ENCODE peak calls at places on chromosomes 4 and X, in six cellular contexts. Z is CD8-positive, alpha-beta memory T cell; Y is neuronal stem cell; R is hepatocyte; S is testis; D is AG04449. V is an unnamed sample.

GRCh38 chr4:147975902-147976301 is 244.0 kb downstream of the ARHGAP10 start:
- DNase-seq in R (no peak), Y (no peak), Z (no peak), D (no peak), S (no peak), V (no peak)

GRCh38 chr4:78601013-78601412 is 49.4 kb downstream of the ANXA3 start:
- DNase-seq in R (no peak), S (no peak), D (no peak), Z (no peak), Y (no peak), V (no peak)

GRCh38 chr4:89724716-89725115 is 112.2 kb downstream of the SNCA start:
- DNase-seq in R (no peak), D (peak), Z (no peak), Y (no peak), S (no peak), V (peak)

GRCh38 chr4:187558391-187558790 is 437.2 kb upstream of the ZFP42 start:
- DNase-seq in S (no peak), Y (no peak), R (peak), D (no peak), Z (no peak), V (no peak)

GRCh38 chrX:45449982-45450381 is 249.3 kb upstream of the DIPK2B start:
- DNase-seq in S (no peak), D (no peak), Z (no peak), R (no peak), Y (no peak), V (no peak)

GRCh38 chrX:1477801-1478458 is 25.2 kb upstream of the ASMTL start:
- DNase-seq in S (no peak), R (no peak), Y (no peak), Z (no peak), D (no peak), V (no peak)

GRCh38 chr4:185099940-185100339 is 43.1 kb upstream of the SLC25A4 start:
- DNase-seq in Y (no peak), D (no peak), R (no peak), Z (no peak), S (no peak), V (no peak)

GRCh38 chrX:17464196-17464595 is 89.2 kb downstream of the NHS start:
- DNase-seq in Y (no peak), D (no peak), Z (no peak), R (no peak), S (no peak), V (no peak)

GRCh38 chr4:139223682-139224317 is 46.8 kb upstream of the ELF2 start:
- DNase-seq in S (peak), Y (no peak), Z (no peak), D (peak), R (peak), V (peak)

GRCh38 chr4:184355111-184355604 is 119.2 kb downstream of the IRF2 start:
- DNase-seq in Z (no peak), R (peak), S (peak), D (peak), Y (no peak), V (peak)

GRCh38 chrX:1597345-1598020 is 6.1 kb downstream of the AKAP17A start:
- DNase-seq in D (no peak), R (no peak), Y (no peak), S (no peak), Z (no peak), V (no peak)

GRCh38 chr4:30863031-30863430 is 142.9 kb downstream of the PCDH7 start:
- DNase-seq in Y (no peak), D (no peak), S (no peak), Z (no peak), R (no peak), V (no peak)

GRCh38 chrX:77342028-77342427 is 105.2 kb upstream of the FGF16 start:
- DNase-seq in D (no peak), R (no peak), Z (no peak), S (no peak), Y (no peak), V (peak)

GRCh38 chr4:212438-213174 is 88.3 kb downstream of the ZNF718 start:
- DNase-seq in R (no peak), D (peak), Y (peak), S (peak), Z (no peak), V (peak)

GRCh38 chr4:168514249-168514852 is 17.5 kb downstream of the PALLD start:
- DNase-seq in S (no peak), Z (no peak), Y (no peak), R (peak), D (no peak), V (no peak)

GRCh38 chrX:48938721-48939416 is 18.5 kb downstream of the OTUD5 start:
- DNase-seq in Z (peak), S (no peak), D (no peak), R (no peak), Y (no peak), V (no peak)

GRCh38 chr4:151692821-151693504 is 67.8 kb downstream of the GATB start:
- DNase-seq in Y (no peak), S (no peak), D (no peak), Z (no peak), R (no peak), V (no peak)

GRCh38 chr4:154566639-154567204 is 3.9 kb downstream of the FGB start:
- DNase-seq in S (no peak), D (no peak), R (no peak), Z (no peak), Y (no peak), V (no peak)

GRCh38 chrX:106331606-106332005 is 163.5 kb downstream of the PWWP3B start:
- DNase-seq in Y (no peak), D (no peak), R (no peak), Z (no peak), S (no peak), V (no peak)

GRCh38 chr4:6641164-6641970 is 882 bp downstream of the MRFAP1 start:
- DNase-seq in D (no peak), Z (peak), R (peak), S (peak), Y (no peak), V (no peak)

GRCh38 chrX:44884944-44885343 is 12.0 kb downstream of the KDM6A start:
- DNase-seq in R (no peak), Z (no peak), S (peak), Y (no peak), D (no peak), V (no peak)

GRCh38 chr4:154741131-154741530 is 2.7 kb upstream of the LRAT start:
- DNase-seq in S (no peak), D (no peak), R (no peak), Z (no peak), Y (no peak), V (no peak)

GRCh38 chr4:7390366-7390765 is 44.4 kb downstream of the PSAPL1 start:
- DNase-seq in Y (no peak), S (no peak), Z (no peak), D (no peak), R (no peak), V (no peak)

GRCh38 chrX:73916931-73917657 is 354.1 kb downstream of the CHIC1 start:
- DNase-seq in S (no peak), Y (peak), D (peak), R (peak), Z (no peak), V (peak)

GRCh38 chr4:41882622-41883347 is 52.4 kb upstream of the TMEM33 start:
- DNase-seq in S (peak), Z (peak), D (no peak), R (peak), Y (no peak), V (no peak)

GRCh38 chr4:159126716-159127115 is 23.8 kb downstream of the RAPGEF2 start:
- DNase-seq in Z (no peak), D (no peak), Y (no peak), R (no peak), S (no peak), V (no peak)

GRCh38 chr4:185381794-185382193 is 13.9 kb downstream of the LRP2BP start:
- DNase-seq in S (no peak), Z (no peak), D (no peak), R (no peak), Y (no peak), V (no peak)

GRCh38 chr4:96767815-96768480 is 928.1 kb downstream of the PDHA2 start:
- DNase-seq in S (no peak), Y (no peak), D (no peak), Z (no peak), R (no peak), V (no peak)

GRCh38 chrX:101619336-101619735 is 1.5 kb upstream of the ARMCX6 start:
- DNase-seq in D (no peak), R (peak), Z (no peak), S (no peak), Y (no peak), V (no peak)

GRCh38 chr4:889516-889915 is 42.6 kb downstream of the GAK start:
- DNase-seq in Z (no peak), Y (no peak), D (no peak), S (no peak), R (no peak), V (no peak)

GRCh38 chr4:41949531-41949930 is 14.3 kb downstream of the TMEM33 start:
- DNase-seq in S (no peak), Y (no peak), Z (no peak), D (no peak), R (no peak), V (no peak)

GRCh38 chr4:184267206-184267608 is 49.5 kb upstream of the ENPP6 start:
- DNase-seq in R (no peak), Y (no peak), Z (no peak), D (no peak), S (no peak), V (no peak)

GRCh38 chrX:9482837-9483236 is 18.0 kb downstream of the TBL1X start:
- DNase-seq in D (no peak), S (no peak), R (no peak), Y (no peak), Z (no peak), V (no peak)

GRCh38 chrX:24547961-24548360 is 82.9 kb downstream of the PDK3 start:
- DNase-seq in S (no peak), D (no peak), Z (no peak), R (no peak), Y (no peak), V (no peak)

GRCh38 chr4:186854256-186854655 is 130.6 kb upstream of the FAT1 start:
- DNase-seq in Y (no peak), D (no peak), S (no peak), R (no peak), Z (no peak), V (no peak)

GRCh38 chr4:145618210-145618911 is 824 bp upstream of the MMAA start:
- DNase-seq in S (no peak), D (no peak), Y (no peak), R (peak), Z (no peak), V (no peak)

GRCh38 chr4:83114576-83114975 is at the start of gene PLAC8:
- DNase-seq in R (peak), Z (no peak), Y (no peak), S (no peak), D (no peak), V (no peak)

DNA sequence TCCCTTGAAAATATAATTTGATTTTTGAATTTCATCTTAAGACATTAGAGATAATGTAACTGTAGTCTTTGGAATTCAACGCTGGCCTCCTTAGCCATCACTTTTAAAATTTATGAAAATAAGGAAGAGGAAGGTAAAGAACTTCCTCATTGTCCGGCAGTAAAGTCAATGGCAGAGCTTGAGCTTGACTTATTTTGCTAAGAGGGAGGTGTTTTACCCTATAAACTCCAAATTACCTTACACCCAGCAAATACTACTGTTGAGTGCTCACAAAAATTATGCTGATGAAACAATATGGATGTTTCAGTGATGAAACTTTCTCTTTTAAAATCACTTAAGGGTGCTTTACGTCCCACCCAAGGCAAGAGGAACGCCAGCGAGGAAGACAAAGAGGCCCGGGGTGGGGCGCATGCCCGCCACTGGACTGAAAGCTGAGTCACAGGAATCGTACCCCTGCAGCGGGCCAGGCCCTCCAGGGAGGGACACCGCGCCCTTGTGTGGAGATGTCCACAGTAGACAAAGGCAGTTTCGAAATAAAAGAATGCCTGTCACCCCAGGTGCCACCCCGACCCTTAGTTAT is 603 bp upstream of the TMSB4X start:
- DNase-seq in D (no peak), Z (no peak), R (peak), S (peak), Y (peak), V (peak)
- H3K4me3 ChIP-seq in D (peak), Z (peak), R (peak), S (peak), Y (peak), V (peak)

DNA sequence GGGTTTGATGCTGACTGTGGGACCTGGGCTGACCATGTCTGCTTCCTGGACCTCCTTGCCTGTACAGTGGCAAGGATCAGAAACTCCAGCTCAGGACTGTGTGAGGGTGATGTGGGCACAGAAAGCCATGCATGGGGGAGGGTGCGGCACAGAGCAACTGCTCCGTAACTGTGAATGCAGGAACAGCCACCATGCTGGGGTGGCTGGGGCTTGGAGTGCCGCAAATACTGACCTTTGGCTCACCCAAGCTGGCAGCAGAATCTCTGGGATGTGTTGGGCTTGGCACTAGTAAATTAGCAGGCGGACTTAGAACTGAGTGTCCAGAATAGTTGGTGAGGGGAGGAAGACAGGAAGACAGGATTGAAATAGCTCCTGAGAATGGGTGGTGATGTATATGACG is 52.0 kb downstream of the DRD5 start:
- DNase-seq in Y (no peak), R (no peak), D (no peak), S (no peak), Z (no peak), V (no peak)
- H3K4me3 ChIP-seq in Y (no peak), R (no peak), D (no peak), S (no peak), Z (no peak), V (no peak)

GRCh38 chrX:136200466-136200865 is 50.7 kb downstream of the MAP7D3 start:
- DNase-seq in Y (no peak), R (no peak), D (no peak), S (no peak), Z (no peak), V (no peak)

GRCh38 chrX:136196691-136197155 is 49.4 kb downstream of the FHL1 start:
- DNase-seq in R (no peak), Y (no peak), S (no peak), D (no peak), Z (no peak), V (no peak)

GRCh38 chrX:136198678-136199243 is 51.4 kb downstream of the FHL1 start:
- DNase-seq in Y (no peak), Z (no peak), S (no peak), R (no peak), D (no peak), V (no peak)

GRCh38 chrX:136199365-136199764 is 51.8 kb downstream of the MAP7D3 start:
- DNase-seq in S (no peak), R (no peak), D (no peak), Z (no peak), Y (no peak), V (no peak)

GRCh38 chrX:136198010-136198409 is 50.7 kb downstream of the FHL1 start:
- DNase-seq in R (no peak), Z (no peak), D (no peak), Y (no peak), S (no peak), V (no peak)
- H3K4me3 ChIP-seq in R (no peak), Z (no peak), D (peak), Y (no peak), S (no peak), V (no peak)

DNA sequence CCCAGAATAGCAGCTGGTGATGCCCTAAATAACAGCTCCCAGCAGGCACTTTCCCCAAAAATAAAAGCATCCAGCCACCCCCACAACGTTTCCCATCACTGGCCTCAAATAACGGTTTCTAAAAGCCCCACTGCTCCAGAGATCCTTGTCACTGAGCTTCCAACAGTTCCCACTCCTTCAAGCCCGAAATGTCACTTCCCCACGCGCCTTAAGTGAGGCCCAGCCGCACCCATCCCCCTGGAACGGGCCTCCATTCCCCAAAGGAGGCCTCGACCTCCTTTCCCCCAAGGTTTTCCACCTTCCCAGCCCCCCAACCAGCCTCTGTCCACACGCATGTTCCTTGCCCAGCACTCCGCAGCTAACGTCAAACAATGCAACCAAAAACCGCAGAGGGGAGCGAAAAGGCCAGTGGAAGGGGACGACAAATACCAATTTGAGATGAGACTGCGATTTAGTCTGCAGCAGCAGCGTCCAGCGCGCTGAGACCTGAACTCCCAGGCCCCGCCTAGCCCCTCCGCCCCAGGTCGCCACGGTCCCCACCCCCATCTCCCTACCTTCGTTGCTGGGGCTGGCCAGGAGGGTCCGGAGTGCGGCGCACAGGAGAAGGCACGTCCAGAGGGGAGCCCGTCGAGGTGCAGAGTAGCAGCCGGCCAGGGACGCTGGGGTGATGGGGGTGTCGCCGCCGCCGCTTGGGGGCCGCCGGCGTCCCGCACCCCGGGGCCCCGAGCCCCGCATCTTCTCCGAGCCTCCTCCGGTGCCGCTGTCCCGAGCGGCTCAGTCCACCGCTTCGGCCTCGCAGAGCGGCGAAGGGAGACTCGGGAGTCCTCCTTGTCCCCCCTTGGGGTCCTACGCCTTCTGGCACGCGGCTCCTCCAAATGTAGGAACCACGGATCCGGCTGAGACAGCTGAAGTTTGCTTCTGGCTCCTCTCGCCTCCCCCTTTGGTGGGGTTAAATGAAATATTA is 999 bp downstream of the EPHA5 start:
- DNase-seq in D (no peak), Y (peak), S (no peak), R (peak), Z (no peak), V (peak)
- H3K4me3 ChIP-seq in D (peak), Y (peak), S (peak), R (peak), Z (no peak), V (peak)

GRCh38 chr4:105387466-105387865 is 86.4 kb downstream of the PPA2 start:
- DNase-seq in S (no peak), R (no peak), Y (no peak), D (no peak), Z (no peak), V (no peak)

GRCh38 chr4:105392858-105393257 is 81.0 kb downstream of the PPA2 start:
- DNase-seq in D (no peak), Y (no peak), R (no peak), Z (no peak), S (no peak), V (no peak)

DNA sequence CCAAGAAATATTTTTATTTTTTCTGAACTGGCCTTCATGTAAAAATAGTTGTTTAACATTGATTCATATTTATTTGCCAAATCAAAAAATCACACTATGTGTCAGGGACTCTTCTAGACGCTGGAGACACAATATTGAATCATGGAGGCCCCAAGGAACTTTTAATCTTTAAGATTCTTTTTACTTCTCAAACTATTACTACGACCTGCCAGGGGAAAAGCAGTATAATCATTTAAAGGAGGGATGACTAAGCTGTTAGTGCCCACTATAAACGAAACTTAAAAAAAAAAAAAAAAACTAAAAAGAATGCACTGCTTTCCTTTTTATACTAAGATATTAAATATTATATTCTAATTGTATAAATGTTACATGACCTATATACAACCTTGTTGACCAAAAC is 84.7 kb downstream of the PPA2 start:
- DNase-seq in R (no peak), Y (no peak), S (no peak), Z (no peak), D (no peak), V (no peak)
- H3K4me3 ChIP-seq in R (no peak), Y (no peak), S (no peak), Z (no peak), D (no peak), V (no peak)

GRCh38 chr4:120850048-120850599 is 72.4 kb downstream of the PRDM5 start:
- DNase-seq in S (no peak), Y (no peak), D (peak), Z (no peak), R (no peak), V (no peak)
- H3K4me3 ChIP-seq in S (no peak), Y (no peak), D (no peak), Z (no peak), R (no peak), V (no peak)

V was measured in skeletal muscle cell.